ENCODE peak calls at places on chromosomes 4 and X, in eight cellular contexts. One of them, this sample, is unnamed.

GRCh38 chr4:73726000-73726399 is 14.4 kb upstream of the CXCL8 start:
- DNase-seq in mammary epithelial cell: peak
- DNase-seq in cardiac fibroblast: peak
- DNase-seq in AG10803: peak
- DNase-seq in fibroblast of lung: peak
- DNase-seq in cardiac muscle cell: no peak
- DNase-seq in psoas muscle: no peak
- DNase-seq in tibial artery: no peak
- DNase-seq in this sample: no peak

GRCh38 chr4:102869569-102870227 is 906 bp downstream of the CISD2 start:
- DNase-seq in mammary epithelial cell: no peak
- DNase-seq in psoas muscle: no peak
- DNase-seq in tibial artery: peak
- DNase-seq in cardiac fibroblast: no peak
- DNase-seq in AG10803: no peak
- DNase-seq in fibroblast of lung: no peak
- DNase-seq in cardiac muscle cell: no peak
- DNase-seq in this sample: no peak

GRCh38 chrX:131728295-131729145 is 184.6 kb downstream of the OR13H1 start:
- DNase-seq in cardiac fibroblast: no peak
- DNase-seq in AG10803: no peak
- DNase-seq in fibroblast of lung: peak
- DNase-seq in psoas muscle: peak
- DNase-seq in cardiac muscle cell: no peak
- DNase-seq in mammary epithelial cell: peak
- DNase-seq in tibial artery: no peak
- DNase-seq in this sample: no peak

GRCh38 chr4:56844817-56845580 is 23.5 kb upstream of the SPINK2 start:
- DNase-seq in psoas muscle: no peak
- DNase-seq in cardiac fibroblast: no peak
- DNase-seq in cardiac muscle cell: no peak
- DNase-seq in mammary epithelial cell: no peak
- DNase-seq in AG10803: no peak
- DNase-seq in fibroblast of lung: no peak
- DNase-seq in tibial artery: no peak
- DNase-seq in this sample: no peak

GRCh38 chrX:39577976-39578962 is 519.5 kb downstream of the BCOR start:
- DNase-seq in psoas muscle: peak
- DNase-seq in tibial artery: peak
- DNase-seq in cardiac fibroblast: peak
- DNase-seq in fibroblast of lung: peak
- DNase-seq in AG10803: peak
- DNase-seq in cardiac muscle cell: no peak
- DNase-seq in mammary epithelial cell: no peak
- DNase-seq in this sample: no peak

GRCh38 chr4:70671091-70671490 is 4.8 kb upstream of the JCHAIN start:
- DNase-seq in psoas muscle: no peak
- DNase-seq in mammary epithelial cell: no peak
- DNase-seq in cardiac fibroblast: no peak
- DNase-seq in fibroblast of lung: no peak
- DNase-seq in tibial artery: no peak
- DNase-seq in cardiac muscle cell: no peak
- DNase-seq in AG10803: no peak
- DNase-seq in this sample: no peak

GRCh38 chr4:56655209-56655626 is 25.9 kb downstream of the HOPX start:
- DNase-seq in mammary epithelial cell: no peak
- DNase-seq in cardiac fibroblast: no peak
- DNase-seq in psoas muscle: peak
- DNase-seq in AG10803: no peak
- DNase-seq in cardiac muscle cell: peak
- DNase-seq in tibial artery: no peak
- DNase-seq in fibroblast of lung: peak
- DNase-seq in this sample: no peak

GRCh38 chr4:123836919-123837605 is 440.5 kb downstream of the SPRY1 start:
- DNase-seq in mammary epithelial cell: no peak
- DNase-seq in psoas muscle: no peak
- DNase-seq in tibial artery: no peak
- DNase-seq in AG10803: no peak
- DNase-seq in fibroblast of lung: peak
- DNase-seq in cardiac muscle cell: no peak
- DNase-seq in cardiac fibroblast: no peak
- DNase-seq in this sample: no peak

GRCh38 chr4:22901631-22902030 is 208.9 kb downstream of the GBA3 start:
- DNase-seq in tibial artery: no peak
- DNase-seq in fibroblast of lung: peak
- DNase-seq in mammary epithelial cell: no peak
- DNase-seq in cardiac muscle cell: no peak
- DNase-seq in AG10803: no peak
- DNase-seq in cardiac fibroblast: no peak
- DNase-seq in psoas muscle: no peak
- DNase-seq in this sample: no peak

GRCh38 chr4:57993934-57994333 is 883.7 kb upstream of the IGFBP7 start:
- DNase-seq in mammary epithelial cell: no peak
- DNase-seq in fibroblast of lung: no peak
- DNase-seq in psoas muscle: no peak
- DNase-seq in AG10803: no peak
- DNase-seq in tibial artery: no peak
- DNase-seq in cardiac muscle cell: no peak
- DNase-seq in cardiac fibroblast: no peak
- DNase-seq in this sample: no peak

GRCh38 chr4:39085891-39086290 is 23.9 kb downstream of the KLHL5 start:
- DNase-seq in cardiac fibroblast: peak
- DNase-seq in psoas muscle: no peak
- DNase-seq in cardiac muscle cell: no peak
- DNase-seq in fibroblast of lung: peak
- DNase-seq in mammary epithelial cell: peak
- DNase-seq in tibial artery: no peak
- DNase-seq in AG10803: peak
- DNase-seq in this sample: no peak

GRCh38 chr4:186749611-186750281 is 26.1 kb upstream of the FAT1 start:
- DNase-seq in mammary epithelial cell: no peak
- DNase-seq in psoas muscle: no peak
- DNase-seq in AG10803: no peak
- DNase-seq in fibroblast of lung: no peak
- DNase-seq in cardiac fibroblast: no peak
- DNase-seq in tibial artery: no peak
- DNase-seq in cardiac muscle cell: no peak
- DNase-seq in this sample: no peak

GRCh38 chrX:103817502-103817901 is 14.6 kb downstream of the RAB9B start:
- DNase-seq in mammary epithelial cell: no peak
- DNase-seq in cardiac muscle cell: peak
- DNase-seq in tibial artery: no peak
- DNase-seq in cardiac fibroblast: peak
- DNase-seq in fibroblast of lung: no peak
- DNase-seq in psoas muscle: no peak
- DNase-seq in AG10803: no peak
- DNase-seq in this sample: no peak

GRCh38 chr4:104490770-104491395 is 3.8 kb downstream of the CXXC4 start:
- DNase-seq in mammary epithelial cell: peak
- DNase-seq in cardiac muscle cell: peak
- DNase-seq in AG10803: peak
- DNase-seq in psoas muscle: peak
- DNase-seq in fibroblast of lung: peak
- DNase-seq in cardiac fibroblast: peak
- DNase-seq in tibial artery: peak
- DNase-seq in this sample: peak

GRCh38 chr4:82851902-82852750 is 38.8 kb downstream of the SEC31A start:
- DNase-seq in mammary epithelial cell: no peak
- DNase-seq in psoas muscle: no peak
- DNase-seq in cardiac muscle cell: peak
- DNase-seq in tibial artery: no peak
- DNase-seq in fibroblast of lung: peak
- DNase-seq in cardiac fibroblast: peak
- DNase-seq in AG10803: peak
- DNase-seq in this sample: no peak

GRCh38 chrX:38102875-38103274 is 96.5 kb downstream of the SYTL5 start:
- DNase-seq in cardiac muscle cell: no peak
- DNase-seq in psoas muscle: no peak
- DNase-seq in AG10803: no peak
- DNase-seq in cardiac fibroblast: no peak
- DNase-seq in fibroblast of lung: peak
- DNase-seq in mammary epithelial cell: peak
- DNase-seq in tibial artery: no peak
- DNase-seq in this sample: no peak

GRCh38 chrX:16552546-16552945 is 97.4 kb upstream of the S100G start:
- DNase-seq in psoas muscle: no peak
- DNase-seq in cardiac fibroblast: peak
- DNase-seq in mammary epithelial cell: peak
- DNase-seq in tibial artery: no peak
- DNase-seq in AG10803: peak
- DNase-seq in cardiac muscle cell: no peak
- DNase-seq in fibroblast of lung: peak
- DNase-seq in this sample: no peak

DNA sequence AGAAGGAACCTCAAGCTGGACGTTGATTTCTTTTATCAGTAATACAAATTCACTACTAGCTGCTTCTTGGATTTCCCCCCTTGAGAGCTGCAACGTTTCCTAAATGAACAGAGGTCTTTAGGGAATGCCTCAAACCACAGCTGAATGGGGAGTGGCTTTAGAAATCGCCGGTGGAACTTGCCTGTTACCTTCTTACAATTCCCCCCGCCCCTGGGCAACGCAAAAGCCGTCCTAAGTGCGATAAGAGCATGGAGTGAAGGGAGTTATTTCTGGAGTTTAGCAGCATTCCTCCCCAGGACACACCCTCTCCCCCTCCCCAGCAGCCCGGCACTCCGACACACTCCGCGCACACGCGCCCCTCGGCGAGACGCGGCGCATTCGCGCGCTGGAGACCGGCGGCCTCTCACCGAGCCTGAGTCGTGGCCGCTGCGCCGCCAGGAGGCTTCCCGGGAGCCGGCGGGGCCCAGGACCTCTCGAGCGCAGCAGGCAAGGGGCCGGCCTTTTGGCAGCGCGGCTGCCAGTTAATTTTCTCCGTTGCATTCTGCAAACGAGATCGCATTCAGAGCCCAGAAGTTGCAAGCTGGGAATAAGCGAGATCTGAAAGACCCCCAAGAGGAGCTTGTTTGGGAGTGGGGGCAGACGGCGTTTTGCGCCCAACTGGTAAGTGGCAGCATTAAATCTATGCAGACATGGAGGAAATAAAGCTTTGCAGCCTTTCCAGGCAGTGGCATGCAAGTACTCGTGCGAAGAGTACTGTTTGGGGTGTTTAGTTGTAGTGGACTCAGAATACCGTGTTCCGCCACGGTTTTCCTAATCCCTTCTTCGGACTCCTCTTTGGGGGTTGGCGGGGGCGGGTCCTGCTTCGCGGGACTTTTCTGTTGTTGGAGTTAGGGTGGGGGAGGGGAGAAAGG is 134.6 kb downstream of the PALLD start:
- DNase-seq in cardiac fibroblast: peak
- DNase-seq in tibial artery: peak
- DNase-seq in AG10803: peak
- DNase-seq in mammary epithelial cell: peak
- DNase-seq in psoas muscle: peak
- DNase-seq in cardiac muscle cell: peak
- DNase-seq in fibroblast of lung: peak
- DNase-seq in this sample: peak
- H3K4me3 ChIP-seq in cardiac fibroblast: peak
- H3K4me3 ChIP-seq in tibial artery: peak
- H3K4me3 ChIP-seq in AG10803: peak
- H3K4me3 ChIP-seq in mammary epithelial cell: peak
- H3K4me3 ChIP-seq in psoas muscle: peak
- H3K4me3 ChIP-seq in cardiac muscle cell: peak
- H3K4me3 ChIP-seq in fibroblast of lung: peak
- H3K4me3 ChIP-seq in this sample: peak

DNA sequence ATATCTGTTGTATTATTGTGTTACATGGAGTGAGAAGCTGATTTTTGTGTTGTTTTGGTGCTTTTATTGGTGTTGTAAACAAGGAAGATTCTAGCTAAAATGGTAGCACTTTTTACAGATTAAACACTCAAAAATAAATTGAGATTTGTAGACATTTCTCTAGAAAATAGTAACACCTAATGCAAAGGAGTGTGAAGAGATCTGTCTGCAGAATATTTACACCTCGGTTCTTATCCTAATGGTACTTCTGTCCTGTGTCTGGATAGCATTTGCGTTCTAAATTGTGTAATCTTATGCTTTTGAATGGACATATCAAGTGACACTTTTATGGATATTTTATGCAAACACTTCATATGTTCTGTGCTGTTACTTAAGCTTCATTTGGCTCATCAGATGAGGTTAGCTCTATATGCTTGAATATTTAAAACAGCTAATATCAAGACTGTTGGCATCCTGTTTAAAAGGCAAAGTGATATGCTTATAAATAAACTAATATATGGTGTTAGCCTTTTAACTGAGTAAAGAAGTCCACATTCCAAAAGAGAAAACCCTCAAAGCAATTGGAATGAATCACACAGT is 6.0 kb downstream of the PCDH7 start:
- DNase-seq in fibroblast of lung: peak
- DNase-seq in tibial artery: no peak
- DNase-seq in AG10803: no peak
- DNase-seq in psoas muscle: no peak
- DNase-seq in cardiac fibroblast: no peak
- DNase-seq in cardiac muscle cell: no peak
- DNase-seq in mammary epithelial cell: no peak
- DNase-seq in this sample: no peak
- H3K4me3 ChIP-seq in fibroblast of lung: peak
- H3K4me3 ChIP-seq in tibial artery: peak
- H3K4me3 ChIP-seq in AG10803: no peak
- H3K4me3 ChIP-seq in psoas muscle: no peak
- H3K4me3 ChIP-seq in cardiac fibroblast: no peak
- H3K4me3 ChIP-seq in cardiac muscle cell: peak
- H3K4me3 ChIP-seq in mammary epithelial cell: peak
- H3K4me3 ChIP-seq in this sample: no peak

DNA sequence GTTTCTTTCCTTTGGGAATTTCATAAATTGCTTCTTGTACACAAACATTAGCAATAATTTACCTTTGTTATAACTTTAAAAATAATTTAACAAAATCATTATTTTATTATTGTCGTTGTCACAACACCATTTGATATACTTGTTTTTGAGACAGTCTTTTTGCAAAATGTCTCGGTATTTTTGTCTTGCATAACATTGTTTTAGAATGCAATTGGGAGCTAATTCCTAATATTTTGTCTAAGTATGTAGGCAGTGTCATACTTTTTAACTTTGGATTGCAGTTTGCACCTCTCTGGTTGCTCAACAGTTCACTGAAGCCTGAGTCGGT is 340 bp upstream of the CFAP299 start:
- DNase-seq in tibial artery: no peak
- DNase-seq in psoas muscle: no peak
- DNase-seq in mammary epithelial cell: no peak
- DNase-seq in fibroblast of lung: no peak
- DNase-seq in cardiac muscle cell: no peak
- DNase-seq in cardiac fibroblast: no peak
- DNase-seq in AG10803: no peak
- DNase-seq in this sample: no peak
- H3K4me3 ChIP-seq in tibial artery: peak
- H3K4me3 ChIP-seq in psoas muscle: peak
- H3K4me3 ChIP-seq in mammary epithelial cell: peak
- H3K4me3 ChIP-seq in fibroblast of lung: peak
- H3K4me3 ChIP-seq in cardiac muscle cell: peak
- H3K4me3 ChIP-seq in cardiac fibroblast: peak
- H3K4me3 ChIP-seq in AG10803: peak
- H3K4me3 ChIP-seq in this sample: peak

DNA sequence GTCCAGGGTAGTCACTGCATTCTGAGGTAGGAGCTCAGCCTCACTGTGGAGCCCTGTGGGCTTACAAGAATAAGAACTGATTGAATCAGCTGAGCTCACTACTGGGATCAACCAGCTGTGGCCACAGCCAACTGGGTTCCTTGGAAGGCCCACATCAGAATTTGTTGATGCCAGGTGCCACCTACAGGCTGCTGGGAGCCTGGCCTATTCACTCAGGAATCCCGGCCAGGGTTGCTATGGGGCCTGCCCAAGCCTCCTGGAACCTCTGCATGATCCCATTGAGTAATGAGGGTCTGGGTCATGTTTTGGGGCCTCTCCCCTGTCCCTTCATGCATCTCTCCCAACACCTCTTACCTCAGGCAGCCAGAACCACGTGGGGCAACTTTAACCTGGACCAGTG is 53.9 kb upstream of the KIAA1210 start:
- DNase-seq in fibroblast of lung: peak
- DNase-seq in mammary epithelial cell: peak
- DNase-seq in AG10803: no peak
- DNase-seq in tibial artery: no peak
- DNase-seq in cardiac muscle cell: no peak
- DNase-seq in psoas muscle: no peak
- DNase-seq in cardiac fibroblast: peak
- DNase-seq in this sample: no peak
- H3K4me3 ChIP-seq in fibroblast of lung: no peak
- H3K4me3 ChIP-seq in mammary epithelial cell: no peak
- H3K4me3 ChIP-seq in AG10803: no peak
- H3K4me3 ChIP-seq in tibial artery: no peak
- H3K4me3 ChIP-seq in cardiac muscle cell: no peak
- H3K4me3 ChIP-seq in psoas muscle: no peak
- H3K4me3 ChIP-seq in cardiac fibroblast: no peak
- H3K4me3 ChIP-seq in this sample: no peak